ENCODE peak calls at places on chromosomes 5 and 9, in ten cellular contexts. T is activated T-cell treated with anti-CD3 and anti-CD28 coated beads for 1 hour; U is SK-MEL-5; S is WTC11; K is pancreas; M is activated naive CD4-positive, alpha-beta T cell; X is cardiac muscle cell; L is A549; F is left colon; G is SHP77. C is an unnamed sample.

GRCh38 chr9:133035669-133036068 is 4.9 kb downstream of the GTF3C5 start:
- DNase-seq in U (no peak), T (no peak), S (no peak), X (no peak), L (no peak), F (no peak), K (no peak), M (no peak), G (no peak), C (no peak)

GRCh38 chr5:113119271-113119924 is 142.8 kb downstream of the DCP2 start:
- DNase-seq in U (no peak), T (no peak), F (peak; percentile 36), L (no peak), X (peak; percentile 23), M (no peak), K (no peak), S (no peak), G (no peak), C (no peak)

GRCh38 chr5:174453690-174454089 is 270.7 kb upstream of the MSX2 start:
- DNase-seq in F (no peak), T (no peak), K (no peak), S (no peak), U (peak; percentile 16), G (no peak), X (no peak), M (no peak), L (no peak), C (no peak)

GRCh38 chr5:134749415-134749814 is 9.2 kb upstream of the DDX46 start:
- DNase-seq in L (no peak), X (no peak), G (no peak), M (no peak), F (no peak), T (no peak), K (no peak), S (no peak), U (no peak), C (no peak)

GRCh38 chr9:115114084-115114483 is 3.9 kb downstream of the TNC start:
- DNase-seq in X (no peak), T (no peak), G (no peak), K (no peak), F (no peak), U (no peak), S (no peak), L (no peak), M (no peak), C (no peak)

GRCh38 chr5:127936439-127936972 is 147.1 kb upstream of the SLC12A2 start:
- DNase-seq in K (no peak), U (no peak), L (no peak), M (no peak), S (no peak), G (no peak), T (no peak), F (no peak), X (no peak), C (no peak)

GRCh38 chr5:127872494-127872893 is 169.3 kb downstream of the CCDC192 start:
- DNase-seq in T (no peak), M (no peak), U (no peak), S (no peak), L (no peak), X (no peak), F (no peak), K (no peak), G (no peak), C (no peak)

GRCh38 chr5:157520911-157521703 is 54.5 kb downstream of the ADAM19 start:
- DNase-seq in X (no peak), M (no peak), S (no peak), U (no peak), L (peak; percentile 30), F (peak; percentile 41), K (no peak), T (no peak), G (no peak), C (no peak)